ENCODE peak calls at places on chromosomes 11 and 22, in six cellular contexts. Y, O, Q, T, V and G are unnamed samples.

GRCh38 chr11:113729456-113729855 is 23.3 kb upstream of the TMPRSS5 start:
- DNase-seq in V (no peak), Q (no peak), O (no peak), Y (no peak), T (no peak), G (no peak)

GRCh38 chr22:22111267-22111751 is 128.7 kb upstream of the TOP3B start:
- DNase-seq in T (no peak), O (peak), V (no peak), Y (peak), Q (no peak), G (no peak)

GRCh38 chr11:94131363-94132115 is 2.9 kb downstream of the PANX1 start:
- DNase-seq in O (no peak), Q (no peak), V (no peak), T (no peak), Y (peak), G (no peak)

GRCh38 chr22:43186272-43187170 is at the start of gene TTLL12:
- DNase-seq in Y (peak), O (peak), V (peak), T (no peak), Q (peak), G (peak)

GRCh38 chr11:2891291-2891690 is 5.7 kb upstream of the CDKN1C start:
- DNase-seq in O (peak), Y (no peak), Q (no peak), V (peak), T (no peak), G (no peak)

GRCh38 chr11:57566035-57566504 is 1.4 kb downstream of the UBE2L6 start:
- DNase-seq in Q (no peak), O (peak), T (peak), Y (peak), V (peak), G (no peak)

GRCh38 chr11:67282876-67283371 is 6.2 kb upstream of the ANKRD13D start:
- DNase-seq in V (no peak), Q (no peak), O (no peak), T (no peak), Y (no peak), G (no peak)

GRCh38 chr11:100302824-100303223 is 384.3 kb upstream of the ARHGAP42 start:
- DNase-seq in O (no peak), T (no peak), Y (no peak), V (no peak), Q (no peak), G (no peak)

GRCh38 chr11:123443851-123444623 is 14.0 kb downstream of the GRAMD1B start:
- DNase-seq in T (no peak), O (no peak), Q (no peak), Y (no peak), V (no peak), G (no peak)

GRCh38 chr22:44003776-44004460 is 20.2 kb upstream of the PARVB start:
- DNase-seq in Y (no peak), T (no peak), O (no peak), V (no peak), Q (peak), G (no peak)

GRCh38 chr11:78150346-78150745 is 10.9 kb upstream of the ALG8 start:
- DNase-seq in Q (no peak), O (no peak), Y (no peak), T (no peak), V (no peak), G (no peak)

GRCh38 chr11:78147807-78148206 is 8.4 kb upstream of the ALG8 start:
- DNase-seq in Y (no peak), V (no peak), T (no peak), Q (no peak), O (no peak), G (no peak)

GRCh38 chr11:78150754-78151153 is 11.3 kb upstream of the ALG8 start:
- DNase-seq in Q (no peak), T (no peak), V (no peak), Y (no peak), O (no peak), G (no peak)

GRCh38 chr11:78151804-78152203 is 12.4 kb upstream of the ALG8 start:
- DNase-seq in Y (no peak), O (no peak), T (no peak), V (no peak), Q (no peak), G (no peak)

DNA sequence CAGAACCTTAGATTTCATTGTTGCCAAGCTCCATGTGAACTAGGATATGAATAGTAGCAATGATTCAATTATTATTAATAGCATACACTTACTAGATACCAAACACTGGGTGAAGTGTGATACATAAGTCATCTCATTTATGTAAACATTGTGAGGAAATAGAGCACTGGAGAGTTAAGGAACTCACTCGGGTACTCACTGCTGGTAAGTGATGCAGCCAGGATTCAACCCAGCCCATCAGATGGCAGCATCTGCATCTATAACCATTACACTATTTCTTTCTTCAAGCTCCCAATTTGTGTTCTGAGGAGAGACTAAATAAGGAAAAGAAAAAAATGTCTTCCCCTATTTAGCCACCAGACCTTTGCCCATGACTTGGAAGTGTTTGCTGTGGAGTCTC is 10.2 kb upstream of the ALG8 start:
- DNase-seq in Q (no peak), T (no peak), V (peak), O (peak), Y (peak), G (no peak)
- TF ChIP-seq CTCF in Q (no peak), T (no peak), V (no peak), O (no peak), Y (peak), G (no peak)

GRCh38 chr11:20873054-20873453 is 203.7 kb downstream of the NELL1 start:
- DNase-seq in Y (peak), T (no peak), Q (peak), O (peak), V (peak), G (peak)
- TF ChIP-seq CTCF in Y (no peak), T (no peak), Q (peak), O (peak), V (peak), G (peak)

GRCh38 chr11:122024278-122024677 is 91.7 kb downstream of the BLID start:
- DNase-seq in O (no peak), Y (no peak), Q (no peak), T (no peak), V (no peak), G (no peak)

GRCh38 chr11:122022646-122023045 is 93.4 kb downstream of the BLID start:
- DNase-seq in O (no peak), Y (no peak), V (no peak), T (no peak), Q (no peak), G (no peak)

GRCh38 chr11:122020902-122021301 is 95.1 kb downstream of the BLID start:
- DNase-seq in O (no peak), V (no peak), Q (peak), Y (peak), T (no peak), G (no peak)

GRCh38 chr11:122025757-122026156 is 90.3 kb downstream of the BLID start:
- DNase-seq in Y (no peak), T (no peak), V (no peak), Q (no peak), O (no peak), G (no peak)

GRCh38 chr11:122023614-122024250 is 92.3 kb downstream of the BLID start:
- DNase-seq in O (no peak), T (no peak), Q (no peak), Y (peak), V (no peak), G (no peak)
- TF ChIP-seq CTCF in O (no peak), T (no peak), Q (no peak), Y (no peak), V (no peak), G (no peak)

GRCh38 chr11:133570376-133570775 is 38.1 kb upstream of the OPCML start:
- DNase-seq in O (no peak), Y (no peak), T (no peak), Q (no peak), V (no peak), G (no peak)

GRCh38 chr11:133579165-133580031 is 47.1 kb upstream of the OPCML start:
- DNase-seq in T (no peak), Q (no peak), Y (no peak), O (no peak), V (no peak), G (no peak)

GRCh38 chr11:133577403-133577802 is 45.1 kb upstream of the OPCML start:
- DNase-seq in Q (no peak), Y (no peak), V (no peak), O (no peak), T (no peak), G (no peak)

GRCh38 chr11:133581091-133581490 is 48.8 kb upstream of the OPCML start:
- DNase-seq in V (no peak), Q (no peak), T (no peak), O (no peak), Y (no peak), G (no peak)

GRCh38 chr11:133576351-133576750 is 44.0 kb upstream of the OPCML start:
- DNase-seq in Q (no peak), O (peak), Y (no peak), V (peak), T (no peak), G (no peak)
- TF ChIP-seq CTCF in Q (peak), O (no peak), Y (no peak), V (peak), T (no peak), G (peak)

GRCh38 chr11:15927866-15928217 is 428.5 kb downstream of the SOX6 start:
- DNase-seq in O (no peak), Y (no peak), Q (no peak), V (no peak), T (no peak), G (no peak)

GRCh38 chr11:15930442-15931025 is 425.8 kb downstream of the SOX6 start:
- DNase-seq in V (no peak), T (no peak), Y (no peak), Q (no peak), O (no peak), G (no peak)

GRCh38 chr11:15927196-15927865 is 429.0 kb downstream of the SOX6 start:
- DNase-seq in V (no peak), Q (no peak), Y (no peak), O (no peak), T (no peak), G (no peak)

GRCh38 chr11:15931497-15931896 is 424.8 kb downstream of the SOX6 start:
- DNase-seq in T (no peak), Q (no peak), Y (no peak), O (no peak), V (no peak), G (no peak)

DNA sequence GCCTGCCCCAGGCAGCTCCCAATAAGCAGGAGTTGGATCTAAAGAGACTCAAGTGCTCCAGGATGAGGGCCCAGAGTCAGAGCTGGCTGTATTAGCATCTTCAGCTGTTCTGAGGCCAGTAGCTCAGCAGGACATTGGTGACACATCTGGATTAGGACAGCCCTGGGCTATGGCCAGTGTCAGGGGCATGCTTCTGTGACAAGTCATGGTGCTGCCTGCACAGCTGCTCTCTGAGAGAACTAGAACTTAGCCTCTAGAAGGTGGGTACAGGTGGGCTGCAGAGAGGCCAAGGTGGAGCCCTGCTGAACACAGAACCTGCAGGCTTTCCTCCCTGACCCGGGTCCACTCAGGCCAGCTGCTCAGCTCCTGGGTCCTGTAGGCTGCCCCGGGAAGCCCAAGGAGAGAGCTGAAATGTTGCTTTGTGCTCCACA is 427.0 kb downstream of the SOX6 start:
- DNase-seq in Y (no peak), V (no peak), T (no peak), O (no peak), Q (no peak), G (no peak)
- TF ChIP-seq CTCF in Y (no peak), V (no peak), T (no peak), O (no peak), Q (no peak), G (no peak)

DNA sequence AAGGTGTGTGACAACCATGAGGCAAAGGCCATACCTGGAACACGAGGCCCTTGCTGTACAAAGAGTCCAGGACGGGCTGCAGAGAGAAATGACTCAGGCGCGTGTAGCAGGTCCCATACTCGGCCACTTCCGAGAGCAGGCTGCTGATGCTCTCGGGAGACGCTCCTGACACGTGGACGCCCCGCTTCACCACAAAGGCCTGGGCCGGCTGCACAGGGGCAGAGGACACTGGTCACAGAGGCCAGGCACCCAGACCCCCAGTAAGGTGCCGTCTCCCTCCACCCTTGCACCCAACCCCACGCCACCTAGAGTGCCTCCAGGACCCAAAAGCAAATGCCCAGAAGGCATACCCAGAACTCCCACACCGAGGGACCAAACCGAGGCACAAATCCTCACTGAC is 15.5 kb downstream of the TUBGCP6 start:
- DNase-seq in V (no peak), O (no peak), Q (no peak), Y (no peak), T (no peak), G (no peak)
- TF ChIP-seq CTCF in V (no peak), O (no peak), Q (no peak), Y (no peak), T (no peak), G (no peak)

DNA sequence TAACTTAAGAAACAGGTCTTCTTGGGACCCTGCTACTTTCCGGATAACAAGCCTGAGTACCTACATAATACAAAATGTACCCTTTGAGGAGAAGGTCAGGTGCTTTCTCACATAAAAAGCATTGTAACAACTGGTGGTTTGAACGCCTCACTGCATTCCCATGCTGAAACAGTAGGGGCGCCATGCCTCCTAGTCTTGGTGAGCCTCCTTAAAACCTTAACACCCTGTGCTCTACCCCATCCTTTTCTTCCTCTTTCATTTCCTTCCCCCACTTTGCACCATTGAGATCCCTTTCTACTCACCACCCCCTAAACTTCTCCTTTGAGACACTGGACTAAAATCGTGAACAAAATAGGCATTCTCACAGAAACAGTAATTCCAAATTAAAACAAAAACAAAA is 729.3 kb downstream of the NTM start:
- DNase-seq in V (peak), O (peak), T (no peak), Q (peak), Y (peak), G (peak)
- TF ChIP-seq CTCF in V (peak), O (peak), T (peak), Q (peak), Y (peak), G (peak)

DNA sequence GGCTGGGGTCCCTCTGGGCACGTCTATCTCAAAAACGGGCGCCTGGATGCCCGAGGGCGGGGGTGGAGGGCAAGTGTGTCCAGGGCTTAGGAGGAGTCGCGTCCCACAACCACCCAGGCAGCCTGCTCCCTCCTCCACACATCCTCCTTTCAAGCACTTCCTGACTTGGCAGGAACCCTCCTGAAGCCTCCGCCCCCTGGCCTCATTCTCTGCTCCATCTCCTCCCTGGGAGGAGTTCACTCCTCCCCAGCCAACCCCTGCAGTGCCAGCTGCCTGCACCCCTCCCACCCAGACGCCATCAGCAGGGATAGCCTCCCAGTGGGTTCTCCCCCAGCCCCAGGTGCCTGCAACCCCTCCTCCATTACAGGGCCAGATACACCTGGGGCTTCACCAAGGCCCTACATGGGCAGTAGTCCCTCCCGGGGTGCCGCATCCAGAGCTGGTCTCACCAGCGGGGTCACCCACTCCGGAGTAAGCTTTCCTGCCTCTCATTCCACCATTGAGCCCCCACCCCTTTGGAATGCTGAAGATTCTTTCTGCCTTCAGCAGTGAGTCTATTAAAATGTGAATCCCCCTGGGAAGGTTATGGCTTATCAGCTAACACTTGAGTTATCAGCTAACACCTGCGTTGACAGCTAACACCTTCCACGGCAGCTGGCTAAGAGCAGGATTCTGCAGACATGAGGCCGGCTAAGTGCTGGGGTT is 24.4 kb downstream of the RTN4R start:
- DNase-seq in O (peak), Y (peak), T (peak), V (peak), Q (peak), G (no peak)
- TF ChIP-seq CTCF in O (no peak), Y (no peak), T (no peak), V (no peak), Q (no peak), G (no peak)